ENCODE peak calls at places on chromosomes 2 and 18, in eight cellular contexts. Q is lung, A is astrocyte, B is OCI-LY7, Y is mucosa of descending colon, H is ovary, N is adrenal gland, J is mammary epithelial cell. O is an unnamed sample.

GRCh38 chr2:46984034-46984433 is 68.4 kb upstream of the MCFD2 start:
- DNase-seq in A (no peak), B (peak; percentile 96), H (no peak), N (no peak), Q (no peak), J (no peak), Y (no peak), O (no peak)

GRCh38 chr2:33320573-33320972 is 155.9 kb upstream of the RASGRP3 start:
- DNase-seq in N (no peak), J (no peak), Q (no peak), B (no peak), H (no peak), A (no peak), Y (no peak), O (no peak)

GRCh38 chr18:3916082-3916481 is 466.1 kb downstream of the TGIF1 start:
- DNase-seq in A (no peak), Y (no peak), Q (no peak), J (no peak), B (no peak), N (no peak), H (no peak), O (no peak)

GRCh38 chr2:236994361-236994760 is 91.3 kb upstream of the COPS8 start:
- DNase-seq in N (no peak), B (no peak), H (no peak), Q (no peak), J (no peak), A (no peak), Y (no peak), O (no peak)

GRCh38 chr18:10124071-10124470 is 210.3 kb downstream of the VAPA start:
- DNase-seq in H (no peak), B (no peak), N (no peak), Q (no peak), J (no peak), A (no peak), Y (no peak), O (no peak)

GRCh38 chr2:103809946-103810345 is 1044.0 kb upstream of the POU3F3 start:
- DNase-seq in B (no peak), N (no peak), A (peak; percentile 10), H (no peak), Y (no peak), J (no peak), Q (no peak), O (no peak)

GRCh38 chr18:55694291-55694690 is 106.3 kb upstream of the TCF4 start:
- DNase-seq in B (no peak), H (no peak), J (peak; percentile 77), Q (no peak), A (peak; percentile 33), N (no peak), Y (no peak), O (no peak)

GRCh38 chr2:219269362-219270054 is 9.7 kb upstream of the DNAJB2 start:
- DNase-seq in H (no peak), J (peak; percentile 68), Y (no peak), B (no peak), N (peak; percentile 66), Q (peak; percentile 62), A (no peak), O (no peak)

GRCh38 chr2:5467506-5467905 is 224.7 kb upstream of the SOX11 start:
- DNase-seq in B (no peak), Y (no peak), Q (no peak), J (no peak), A (no peak), N (no peak), H (no peak), O (no peak)

GRCh38 chr18:69658137-69658536 is 257.4 kb downstream of the DOK6 start:
- DNase-seq in Q (no peak), Y (no peak), H (no peak), A (no peak), N (no peak), J (no peak), B (no peak), O (no peak)

GRCh38 chr18:78637442-78638402 is 341.9 kb upstream of the SALL3 start:
- DNase-seq in A (no peak), Y (no peak), B (no peak), J (no peak), Q (no peak), N (no peak), H (no peak), O (no peak)

GRCh38 chr18:78632111-78632541 is 347.5 kb upstream of the SALL3 start:
- DNase-seq in J (no peak), H (no peak), Y (no peak), Q (no peak), B (no peak), A (peak; percentile 16), N (no peak), O (no peak)

GRCh38 chr18:78636260-78636659 is 343.4 kb upstream of the SALL3 start:
- DNase-seq in Q (no peak), H (no peak), A (no peak), B (no peak), J (no peak), N (no peak), Y (no peak), O (no peak)

GRCh38 chr18:78634061-78634696 is 345.4 kb upstream of the SALL3 start:
- DNase-seq in J (no peak), N (no peak), Q (no peak), A (no peak), Y (no peak), B (no peak), H (no peak), O (no peak)

DNA sequence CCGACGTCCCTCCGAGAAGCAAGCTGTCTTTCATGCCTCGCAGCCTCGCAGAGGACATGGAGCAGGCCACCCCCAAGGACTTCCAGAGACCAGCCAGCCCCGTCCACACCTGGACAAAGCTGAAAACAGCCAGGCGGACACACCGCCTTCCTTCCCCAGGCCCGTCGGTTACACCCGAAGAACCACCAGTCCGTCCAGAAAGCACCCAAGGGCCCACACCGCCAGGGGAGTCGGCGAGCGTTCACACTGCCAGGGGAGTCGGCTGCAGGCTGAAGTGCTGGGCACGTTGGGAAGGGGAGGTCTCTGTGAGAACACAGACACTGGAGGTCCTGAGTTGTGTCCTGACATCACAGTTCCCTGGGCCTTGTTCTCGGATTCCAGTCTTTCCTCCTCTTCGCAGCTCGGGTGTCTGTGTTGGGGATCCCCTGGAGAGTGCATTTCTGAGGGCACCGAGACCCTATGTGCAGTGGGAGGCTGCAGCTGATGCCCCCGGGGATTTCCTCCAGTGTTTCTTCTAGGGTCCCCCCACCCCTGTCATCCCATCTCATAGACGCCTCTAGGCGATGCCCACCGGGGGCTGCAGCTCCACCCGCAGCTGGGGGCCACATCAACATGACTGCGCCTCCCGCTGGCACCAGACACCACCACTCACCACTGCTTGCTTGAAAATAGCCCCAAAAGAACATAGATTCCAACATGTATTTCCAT is 344.4 kb upstream of the SALL3 start:
- DNase-seq in J (no peak), H (no peak), Y (no peak), N (no peak), A (no peak), B (no peak), Q (no peak), O (no peak)
- H3K9me3 ChIP-seq in J (peaks cover 51% of the 10 kb centered on the region), H (no peaks in the 10 kb centered on the region), Y (peaks cover 6% of the 10 kb centered on the region), N (no peaks in the 10 kb centered on the region), A (peaks cover 22% of the 10 kb centered on the region), B (no peaks in the 10 kb centered on the region), Q (peaks cover 9% of the 10 kb centered on the region), O (no peaks in the 10 kb centered on the region)

DNA sequence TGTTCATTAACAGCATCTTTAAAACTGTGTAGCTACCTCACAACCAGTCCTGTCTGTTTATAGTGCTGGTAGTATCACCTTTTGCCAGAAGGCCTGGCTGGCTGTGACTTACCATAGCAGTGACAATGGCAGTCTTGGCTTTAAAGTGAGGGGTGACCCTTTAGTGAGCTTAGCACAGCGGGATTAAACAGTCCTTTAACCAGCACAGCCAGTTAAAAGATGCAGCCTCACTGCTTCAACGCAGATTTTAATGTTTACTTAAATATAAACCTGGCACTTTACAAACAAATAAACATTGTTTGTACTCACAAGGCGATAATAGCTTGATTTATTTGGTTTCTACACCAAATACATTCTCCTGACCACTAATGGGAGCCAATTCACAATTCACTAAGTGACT is 7.0 kb downstream of the RRM2 start:
- DNase-seq in Q (no peak), H (no peak), B (no peak), J (no peak), N (no peak), A (no peak), Y (no peak), O (no peak)
- H3K36me3 ChIP-seq in Q (no peaks in the 10 kb centered on the region), H (no peaks in the 10 kb centered on the region), B (peaks cover 98% of the 10 kb centered on the region), J (peaks cover 33% of the 10 kb centered on the region), N (no peaks in the 10 kb centered on the region), A (peaks cover 21% of the 10 kb centered on the region), Y (no peaks in the 10 kb centered on the region), O (no peaks in the 10 kb centered on the region)

GRCh38 chr2:75548036-75548573 is 12.6 kb downstream of the EVA1A start:
- DNase-seq in B (peak; percentile 4), J (no peak), A (no peak), Q (peak; percentile 24), Y (no peak), N (no peak), H (no peak), O (no peak)

GRCh38 chr2:75553961-75554539 is 6.7 kb downstream of the EVA1A start:
- DNase-seq in H (no peak), J (no peak), Q (peak; percentile 25), A (no peak), N (no peak), Y (no peak), B (no peak), O (no peak)

GRCh38 chr2:75552222-75552621 is 8.5 kb downstream of the EVA1A start:
- DNase-seq in N (no peak), B (no peak), Q (peak; percentile 7), Y (no peak), H (no peak), J (no peak), A (no peak), O (no peak)

GRCh38 chr2:75549401-75550253 is 11.1 kb downstream of the EVA1A start:
- DNase-seq in N (no peak), H (no peak), Y (no peak), Q (no peak), A (no peak), B (no peak), J (no peak), O (no peak)

GRCh38 chr2:75551434-75551833 is 9.3 kb downstream of the EVA1A start:
- DNase-seq in Y (no peak), B (no peak), H (no peak), N (no peak), A (no peak), J (no peak), Q (peak; percentile 3), O (no peak)
- H3K4me1 ChIP-seq in Y (no peaks in the 10 kb centered on the region), B (no peaks in the 10 kb centered on the region), H (no peaks in the 10 kb centered on the region), N (no peaks in the 10 kb centered on the region), A (peaks cover 32% of the 10 kb centered on the region), J (peaks cover 9% of the 10 kb centered on the region), Q (no peaks in the 10 kb centered on the region), O (no peaks in the 10 kb centered on the region)

GRCh38 chr2:240527153-240527750 is 30.5 kb downstream of the ANKMY1 start:
- DNase-seq in Q (no peak), H (no peak), A (no peak), J (no peak), B (no peak), Y (no peak), N (no peak), O (no peak)

GRCh38 chr2:240530181-240530580 is 27.6 kb downstream of the ANKMY1 start:
- DNase-seq in H (no peak), Y (no peak), N (no peak), Q (no peak), J (no peak), B (no peak), A (no peak), O (no peak)

GRCh38 chr2:240529344-240529999 is 28.3 kb downstream of the ANKMY1 start:
- DNase-seq in J (no peak), Y (no peak), N (no peak), Q (no peak), A (no peak), H (no peak), B (no peak), O (no peak)

GRCh38 chr2:240526521-240526920 is 31.3 kb downstream of the ANKMY1 start:
- DNase-seq in N (no peak), H (no peak), B (no peak), Y (no peak), Q (no peak), A (no peak), J (no peak), O (no peak)

GRCh38 chr2:240528406-240529040 is 29.3 kb downstream of the ANKMY1 start:
- DNase-seq in B (no peak), A (no peak), J (no peak), N (no peak), H (no peak), Y (no peak), Q (no peak), O (no peak)
- H3K9me3 ChIP-seq in B (peaks cover 46% of the 10 kb centered on the region), A (peaks cover 31% of the 10 kb centered on the region), J (peaks cover 18% of the 10 kb centered on the region), N (no peaks in the 10 kb centered on the region), H (no peaks in the 10 kb centered on the region), Y (peaks cover 39% of the 10 kb centered on the region), Q (peaks cover 10% of the 10 kb centered on the region), O (peaks cover 9% of the 10 kb centered on the region)

O was measured in thoracic aorta.